ENCODE peak calls at places on chromosomes 5 and 9, in six cellular contexts. H is glutamatergic neuron; N is neural crest cell; X is B cell; B is PC-3; G is CD4-positive, alpha-beta T cell. M is an unnamed sample.

GRCh38 chr9:109604036-109604600 is 106.0 kb upstream of the PTPN3 start:
- DNase-seq in G (no peak), H (no peak), N (no peak), X (no peak), B (no peak), M (no peak)

GRCh38 chr9:107999890-108000289 is 510.3 kb upstream of the KLF4 start:
- DNase-seq in G (no peak), H (no peak), N (no peak), X (no peak), B (peak), M (no peak)

GRCh38 chr5:76690704-76691469 is 25.0 kb upstream of the F2R start:
- DNase-seq in G (no peak), H (no peak), B (peak), X (no peak), N (no peak), M (no peak)

GRCh38 chr9:99737649-99738048 is 84.0 kb upstream of the NR4A3 start:
- DNase-seq in N (no peak), X (no peak), H (no peak), G (no peak), B (no peak), M (no peak)

GRCh38 chr5:96432245-96433065 is 593 bp downstream of the PCSK1 start:
- DNase-seq in N (peak), G (no peak), B (no peak), H (peak), X (no peak), M (no peak)

GRCh38 chr5:140339636-140340035 is 6.8 kb downstream of the HBEGF start:
- DNase-seq in B (no peak), G (no peak), N (no peak), H (no peak), X (no peak), M (no peak)

GRCh38 chr9:81849631-81850259 is 78.5 kb upstream of the SPATA31D4 start:
- DNase-seq in X (no peak), N (no peak), B (peak), H (no peak), G (no peak), M (no peak)

GRCh38 chr5:77852514-77853352 is 76.6 kb upstream of the TBCA start:
- DNase-seq in N (peak), G (no peak), X (peak), H (peak), B (no peak), M (peak)

GRCh38 chr5:161311965-161312364 is 234.6 kb downstream of the GABRB2 start:
- DNase-seq in H (no peak), N (no peak), X (no peak), G (no peak), B (no peak), M (no peak)

GRCh38 chr9:134381671-134382505 is 55.6 kb downstream of the RXRA start:
- DNase-seq in G (peak), N (no peak), X (peak), B (no peak), H (no peak), M (no peak)
- TF ChIP-seq CTCF in G (peak), N (peak), X (peak), B (peak), H (peak), M (peak)

DNA sequence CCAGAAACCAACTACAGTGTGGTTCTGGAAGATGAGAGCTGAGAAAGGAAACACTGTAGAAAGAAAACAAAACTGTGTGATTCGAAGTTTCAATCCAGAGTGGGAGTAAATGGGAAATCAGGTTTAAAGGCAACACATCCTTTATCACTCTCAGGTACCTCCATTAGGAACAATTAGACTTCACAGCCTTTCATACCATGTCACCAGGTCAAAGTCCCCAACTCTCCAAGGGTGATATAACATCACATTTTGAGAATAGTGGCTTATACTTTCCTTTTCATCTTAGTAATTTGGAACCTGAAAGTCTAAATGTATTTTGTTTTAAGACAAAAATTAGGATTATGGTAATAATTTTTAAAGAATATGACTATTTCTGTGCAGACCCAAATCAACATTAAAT is 194.9 kb upstream of the WWC1 start:
- DNase-seq in X (no peak), H (no peak), G (no peak), N (no peak), B (no peak), M (no peak)
- TF ChIP-seq CTCF in X (no peak), H (no peak), G (no peak), N (no peak), B (no peak), M (no peak)

DNA sequence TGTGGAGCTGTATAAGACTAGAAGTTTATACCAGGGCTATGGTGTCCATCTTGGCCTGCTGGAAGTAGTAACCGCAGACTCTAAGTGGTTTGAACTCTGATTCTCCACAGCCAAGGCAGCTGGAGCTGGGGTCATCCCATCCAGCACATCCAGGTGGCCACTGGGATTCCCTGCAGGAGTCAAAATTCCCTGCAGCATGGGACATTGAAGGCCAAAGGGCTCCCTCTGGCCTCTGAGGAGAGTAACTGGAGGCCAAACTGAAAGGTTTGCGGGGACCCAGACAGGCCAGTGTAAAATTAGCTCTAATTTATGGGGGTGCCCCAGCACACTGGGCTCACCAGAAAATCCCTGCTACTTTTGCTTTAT is 12.2 kb upstream of the PRXL2C start:
- DNase-seq in B (no peak), N (no peak), X (no peak), H (no peak), G (no peak), M (no peak)
- TF ChIP-seq CTCF in B (peak), N (no peak), X (no peak), H (no peak), G (no peak), M (no peak)

GRCh38 chr5:157345067-157345466 is 79.1 kb downstream of the CYFIP2 start:
- DNase-seq in B (no peak), N (no peak), X (no peak), H (no peak), G (no peak), M (no peak)

GRCh38 chr5:157343842-157344790 is 78.2 kb downstream of the CYFIP2 start:
- DNase-seq in B (no peak), G (no peak), H (no peak), X (no peak), N (no peak), M (peak)

GRCh38 chr5:157345485-157345884 is 79.6 kb downstream of the CYFIP2 start:
- DNase-seq in B (no peak), N (no peak), X (no peak), G (no peak), H (no peak), M (no peak)

GRCh38 chr5:157339409-157339808 is 73.5 kb downstream of the CYFIP2 start:
- DNase-seq in N (no peak), B (no peak), X (no peak), H (no peak), G (no peak), M (no peak)

GRCh38 chr5:157342822-157343402 is 77.0 kb downstream of the CYFIP2 start:
- DNase-seq in N (peak), X (peak), G (peak), B (peak), H (peak), M (no peak)
- TF ChIP-seq CTCF in N (peak), X (peak), G (peak), B (peak), H (peak), M (peak)